ENCODE peak calls at places on chromosomes 4 and X, in six cellular contexts. X is activated CD4-positive, alpha-beta T cell treated with anti-CD3 and anti-CD28 coated beads, Interleukin-2, amount 10 ng/mL, durations not matched to agents 7 days and 5 days; W is GDM1; C is neural progenitor cell; B is activated B cell treated with CpG ODN at 0.5 μM for 24 hours; D is WTC11. A is an unnamed sample.

GRCh38 chr4:106671711-106672110 is 303.1 kb upstream of the GIMD1 start:
- DNase-seq in X (no peak), W (no peak), C (no peak), B (no peak), D (no peak), A (no peak)

GRCh38 chrX:129823523-129823922 is 20.2 kb downstream of the ZDHHC9 start:
- DNase-seq in X (peak; percentile 8), W (no peak), C (no peak), B (no peak), D (no peak), A (no peak)

GRCh38 chr4:8641931-8642650 is 49.5 kb downstream of the CPZ start:
- DNase-seq in X (no peak), W (no peak), C (no peak), B (no peak), D (peak; percentile 6), A (no peak)

GRCh38 chr4:78776031-78776728 is at the start of gene BMP2K:
- DNase-seq in X (peak; percentile 76), W (peak; percentile 87), C (peak; percentile 94), B (peak; percentile 92), D (peak; percentile 82), A (peak; percentile 92)

GRCh38 chr4:6208416-6208815 is 8.1 kb upstream of the JAKMIP1 start:
- DNase-seq in X (no peak), W (no peak), C (no peak), B (no peak), D (no peak), A (no peak)

GRCh38 chr4:31458813-31459212 is 738.6 kb downstream of the PCDH7 start:
- DNase-seq in X (no peak), W (no peak), C (no peak), B (no peak), D (no peak), A (no peak)

GRCh38 chrX:28347526-28347925 is 239.7 kb upstream of the IL1RAPL1 start:
- DNase-seq in X (no peak), W (no peak), C (no peak), B (no peak), D (no peak), A (no peak)

GRCh38 chr4:47704693-47705325 is 133.1 kb downstream of the CORIN start:
- DNase-seq in X (peak; percentile 24), W (peak; percentile 19), C (peak; percentile 80), B (no peak), D (peak; percentile 60), A (peak; percentile 81)

GRCh38 chrX:48905090-48905790 is 6.2 kb downstream of the SLC35A2 start:
- DNase-seq in X (no peak), W (no peak), C (no peak), B (no peak), D (no peak), A (no peak)

GRCh38 chr4:141645611-141646340 is 9.4 kb downstream of the IL15 start:
- DNase-seq in X (no peak), W (no peak), C (no peak), B (no peak), D (no peak), A (peak; percentile 38)

GRCh38 chrX:53939127-53939526 is 105.1 kb downstream of the PHF8 start:
- DNase-seq in X (no peak), W (no peak), C (no peak), B (no peak), D (no peak), A (no peak)